ENCODE peak calls at places on chromosomes 5 and 9, in nine cellular contexts. One of them, this sample, is unnamed.

GRCh38 chr9:120867676-120868338 is 9.2 kb downstream of the PHF19 start:
- DNase-seq in brain microvascular endothelial cell: no peak
- DNase-seq in activated CD8-positive, alpha-beta T cell treated with anti-CD3 and anti-CD28 coated beads for 36 hours: no peak
- DNase-seq in activated CD4-positive, CD25-positive, alpha-beta regulatory T cell: no peak
- DNase-seq in thoracic aorta: no peak
- DNase-seq in activated naive CD4-positive, alpha-beta T cell treated with anti-CD3 and anti-CD28 coated beads, Interleukin-2, amount 50 U/mL, for 16 hours: no peak
- DNase-seq in LHCN-M2: no peak
- DNase-seq in dorsolateral prefrontal cortex: no peak
- DNase-seq in NCI-H2081: no peak
- DNase-seq in this sample: no peak

GRCh38 chr9:110255064-110255416 is 1.3 kb downstream of the TXN start:
- DNase-seq in dorsolateral prefrontal cortex: no peak
- DNase-seq in brain microvascular endothelial cell: no peak
- DNase-seq in LHCN-M2: no peak
- DNase-seq in activated naive CD4-positive, alpha-beta T cell treated with anti-CD3 and anti-CD28 coated beads, Interleukin-2, amount 50 U/mL, for 16 hours: peak
- DNase-seq in activated CD8-positive, alpha-beta T cell treated with anti-CD3 and anti-CD28 coated beads for 36 hours: peak
- DNase-seq in thoracic aorta: no peak
- DNase-seq in NCI-H2081: no peak
- DNase-seq in activated CD4-positive, CD25-positive, alpha-beta regulatory T cell: no peak
- DNase-seq in this sample: peak

GRCh38 chr5:69414885-69415583 is at the start of gene MARVELD2:
- DNase-seq in activated naive CD4-positive, alpha-beta T cell treated with anti-CD3 and anti-CD28 coated beads, Interleukin-2, amount 50 U/mL, for 16 hours: peak
- DNase-seq in brain microvascular endothelial cell: peak
- DNase-seq in thoracic aorta: no peak
- DNase-seq in activated CD4-positive, CD25-positive, alpha-beta regulatory T cell: peak
- DNase-seq in NCI-H2081: peak
- DNase-seq in LHCN-M2: no peak
- DNase-seq in dorsolateral prefrontal cortex: peak
- DNase-seq in activated CD8-positive, alpha-beta T cell treated with anti-CD3 and anti-CD28 coated beads for 36 hours: peak
- DNase-seq in this sample: peak

GRCh38 chr5:74376187-74376586 is 264.3 kb downstream of the ENC1 start:
- DNase-seq in NCI-H2081: no peak
- DNase-seq in dorsolateral prefrontal cortex: no peak
- DNase-seq in brain microvascular endothelial cell: no peak
- DNase-seq in thoracic aorta: no peak
- DNase-seq in activated CD4-positive, CD25-positive, alpha-beta regulatory T cell: no peak
- DNase-seq in activated naive CD4-positive, alpha-beta T cell treated with anti-CD3 and anti-CD28 coated beads, Interleukin-2, amount 50 U/mL, for 16 hours: no peak
- DNase-seq in LHCN-M2: no peak
- DNase-seq in activated CD8-positive, alpha-beta T cell treated with anti-CD3 and anti-CD28 coated beads for 36 hours: no peak
- DNase-seq in this sample: no peak

GRCh38 chr5:37816331-37816730 is 23.5 kb downstream of the GDNF start:
- DNase-seq in activated naive CD4-positive, alpha-beta T cell treated with anti-CD3 and anti-CD28 coated beads, Interleukin-2, amount 50 U/mL, for 16 hours: no peak
- DNase-seq in brain microvascular endothelial cell: no peak
- DNase-seq in activated CD8-positive, alpha-beta T cell treated with anti-CD3 and anti-CD28 coated beads for 36 hours: no peak
- DNase-seq in LHCN-M2: peak
- DNase-seq in dorsolateral prefrontal cortex: no peak
- DNase-seq in thoracic aorta: no peak
- DNase-seq in activated CD4-positive, CD25-positive, alpha-beta regulatory T cell: no peak
- DNase-seq in NCI-H2081: no peak
- DNase-seq in this sample: no peak

GRCh38 chr5:34957857-34958690 is 28.7 kb downstream of the DNAJC21 start:
- DNase-seq in NCI-H2081: peak
- DNase-seq in thoracic aorta: no peak
- DNase-seq in brain microvascular endothelial cell: peak
- DNase-seq in activated CD4-positive, CD25-positive, alpha-beta regulatory T cell: no peak
- DNase-seq in LHCN-M2: peak
- DNase-seq in activated CD8-positive, alpha-beta T cell treated with anti-CD3 and anti-CD28 coated beads for 36 hours: peak
- DNase-seq in activated naive CD4-positive, alpha-beta T cell treated with anti-CD3 and anti-CD28 coated beads, Interleukin-2, amount 50 U/mL, for 16 hours: no peak
- DNase-seq in dorsolateral prefrontal cortex: no peak
- DNase-seq in this sample: peak

GRCh38 chr5:52840286-52841050 is 52.8 kb downstream of the ITGA1 start:
- DNase-seq in dorsolateral prefrontal cortex: no peak
- DNase-seq in activated naive CD4-positive, alpha-beta T cell treated with anti-CD3 and anti-CD28 coated beads, Interleukin-2, amount 50 U/mL, for 16 hours: no peak
- DNase-seq in thoracic aorta: no peak
- DNase-seq in activated CD8-positive, alpha-beta T cell treated with anti-CD3 and anti-CD28 coated beads for 36 hours: no peak
- DNase-seq in brain microvascular endothelial cell: peak
- DNase-seq in NCI-H2081: peak
- DNase-seq in activated CD4-positive, CD25-positive, alpha-beta regulatory T cell: no peak
- DNase-seq in LHCN-M2: peak
- DNase-seq in this sample: no peak

GRCh38 chr5:8517461-8517860 is 648.5 kb downstream of the MTRR start:
- DNase-seq in activated CD4-positive, CD25-positive, alpha-beta regulatory T cell: no peak
- DNase-seq in LHCN-M2: peak
- DNase-seq in thoracic aorta: no peak
- DNase-seq in NCI-H2081: no peak
- DNase-seq in dorsolateral prefrontal cortex: no peak
- DNase-seq in activated CD8-positive, alpha-beta T cell treated with anti-CD3 and anti-CD28 coated beads for 36 hours: peak
- DNase-seq in brain microvascular endothelial cell: peak
- DNase-seq in activated naive CD4-positive, alpha-beta T cell treated with anti-CD3 and anti-CD28 coated beads, Interleukin-2, amount 50 U/mL, for 16 hours: no peak
- DNase-seq in this sample: no peak

GRCh38 chr9:134178781-134179551 is 14.6 kb upstream of the RNU6ATAC start:
- DNase-seq in activated CD8-positive, alpha-beta T cell treated with anti-CD3 and anti-CD28 coated beads for 36 hours: peak
- DNase-seq in LHCN-M2: peak
- DNase-seq in NCI-H2081: no peak
- DNase-seq in brain microvascular endothelial cell: no peak
- DNase-seq in activated naive CD4-positive, alpha-beta T cell treated with anti-CD3 and anti-CD28 coated beads, Interleukin-2, amount 50 U/mL, for 16 hours: peak
- DNase-seq in activated CD4-positive, CD25-positive, alpha-beta regulatory T cell: no peak
- DNase-seq in thoracic aorta: no peak
- DNase-seq in dorsolateral prefrontal cortex: no peak
- DNase-seq in this sample: peak

GRCh38 chr5:177430146-177430951 is 3.9 kb downstream of the GRK6 start:
- DNase-seq in LHCN-M2: no peak
- DNase-seq in dorsolateral prefrontal cortex: no peak
- DNase-seq in activated CD8-positive, alpha-beta T cell treated with anti-CD3 and anti-CD28 coated beads for 36 hours: no peak
- DNase-seq in activated naive CD4-positive, alpha-beta T cell treated with anti-CD3 and anti-CD28 coated beads, Interleukin-2, amount 50 U/mL, for 16 hours: no peak
- DNase-seq in brain microvascular endothelial cell: no peak
- DNase-seq in thoracic aorta: no peak
- DNase-seq in NCI-H2081: no peak
- DNase-seq in activated CD4-positive, CD25-positive, alpha-beta regulatory T cell: no peak
- DNase-seq in this sample: no peak

GRCh38 chr5:15004506-15004905 is 132.9 kb upstream of the ANKH start:
- DNase-seq in NCI-H2081: no peak
- DNase-seq in dorsolateral prefrontal cortex: no peak
- DNase-seq in activated naive CD4-positive, alpha-beta T cell treated with anti-CD3 and anti-CD28 coated beads, Interleukin-2, amount 50 U/mL, for 16 hours: no peak
- DNase-seq in thoracic aorta: no peak
- DNase-seq in brain microvascular endothelial cell: no peak
- DNase-seq in activated CD4-positive, CD25-positive, alpha-beta regulatory T cell: no peak
- DNase-seq in activated CD8-positive, alpha-beta T cell treated with anti-CD3 and anti-CD28 coated beads for 36 hours: no peak
- DNase-seq in LHCN-M2: no peak
- DNase-seq in this sample: no peak

GRCh38 chr5:19880859-19881436 is 107.1 kb downstream of the CDH18 start:
- DNase-seq in dorsolateral prefrontal cortex: no peak
- DNase-seq in activated naive CD4-positive, alpha-beta T cell treated with anti-CD3 and anti-CD28 coated beads, Interleukin-2, amount 50 U/mL, for 16 hours: no peak
- DNase-seq in activated CD4-positive, CD25-positive, alpha-beta regulatory T cell: no peak
- DNase-seq in brain microvascular endothelial cell: no peak
- DNase-seq in thoracic aorta: no peak
- DNase-seq in activated CD8-positive, alpha-beta T cell treated with anti-CD3 and anti-CD28 coated beads for 36 hours: no peak
- DNase-seq in LHCN-M2: no peak
- DNase-seq in NCI-H2081: peak
- DNase-seq in this sample: no peak

GRCh38 chr9:1939926-1940368 is 75.2 kb upstream of the SMARCA2 start:
- DNase-seq in activated naive CD4-positive, alpha-beta T cell treated with anti-CD3 and anti-CD28 coated beads, Interleukin-2, amount 50 U/mL, for 16 hours: peak
- DNase-seq in thoracic aorta: no peak
- DNase-seq in activated CD8-positive, alpha-beta T cell treated with anti-CD3 and anti-CD28 coated beads for 36 hours: peak
- DNase-seq in NCI-H2081: peak
- DNase-seq in activated CD4-positive, CD25-positive, alpha-beta regulatory T cell: no peak
- DNase-seq in dorsolateral prefrontal cortex: peak
- DNase-seq in LHCN-M2: peak
- DNase-seq in brain microvascular endothelial cell: no peak
- DNase-seq in this sample: peak

GRCh38 chr9:135156525-135157510 is 69.3 kb downstream of the OLFM1 start:
- DNase-seq in thoracic aorta: no peak
- DNase-seq in brain microvascular endothelial cell: no peak
- DNase-seq in NCI-H2081: no peak
- DNase-seq in activated CD4-positive, CD25-positive, alpha-beta regulatory T cell: no peak
- DNase-seq in dorsolateral prefrontal cortex: no peak
- DNase-seq in LHCN-M2: peak
- DNase-seq in activated CD8-positive, alpha-beta T cell treated with anti-CD3 and anti-CD28 coated beads for 36 hours: peak
- DNase-seq in activated naive CD4-positive, alpha-beta T cell treated with anti-CD3 and anti-CD28 coated beads, Interleukin-2, amount 50 U/mL, for 16 hours: no peak
- DNase-seq in this sample: no peak

GRCh38 chr9:134445000-134445399 is 118.7 kb downstream of the RXRA start:
- DNase-seq in NCI-H2081: no peak
- DNase-seq in activated CD8-positive, alpha-beta T cell treated with anti-CD3 and anti-CD28 coated beads for 36 hours: no peak
- DNase-seq in thoracic aorta: no peak
- DNase-seq in activated naive CD4-positive, alpha-beta T cell treated with anti-CD3 and anti-CD28 coated beads, Interleukin-2, amount 50 U/mL, for 16 hours: no peak
- DNase-seq in activated CD4-positive, CD25-positive, alpha-beta regulatory T cell: no peak
- DNase-seq in LHCN-M2: no peak
- DNase-seq in dorsolateral prefrontal cortex: no peak
- DNase-seq in brain microvascular endothelial cell: no peak
- DNase-seq in this sample: no peak

GRCh38 chr5:10885026-10885425 is 124.0 kb upstream of the DAP start:
- DNase-seq in thoracic aorta: no peak
- DNase-seq in activated naive CD4-positive, alpha-beta T cell treated with anti-CD3 and anti-CD28 coated beads, Interleukin-2, amount 50 U/mL, for 16 hours: no peak
- DNase-seq in brain microvascular endothelial cell: peak
- DNase-seq in dorsolateral prefrontal cortex: no peak
- DNase-seq in NCI-H2081: no peak
- DNase-seq in activated CD8-positive, alpha-beta T cell treated with anti-CD3 and anti-CD28 coated beads for 36 hours: peak
- DNase-seq in LHCN-M2: peak
- DNase-seq in activated CD4-positive, CD25-positive, alpha-beta regulatory T cell: no peak
- DNase-seq in this sample: no peak

GRCh38 chr5:151098185-151098813 is 17.5 kb upstream of the TNIP1 start:
- DNase-seq in LHCN-M2: no peak
- DNase-seq in activated naive CD4-positive, alpha-beta T cell treated with anti-CD3 and anti-CD28 coated beads, Interleukin-2, amount 50 U/mL, for 16 hours: no peak
- DNase-seq in activated CD4-positive, CD25-positive, alpha-beta regulatory T cell: no peak
- DNase-seq in NCI-H2081: no peak
- DNase-seq in activated CD8-positive, alpha-beta T cell treated with anti-CD3 and anti-CD28 coated beads for 36 hours: peak
- DNase-seq in thoracic aorta: no peak
- DNase-seq in dorsolateral prefrontal cortex: no peak
- DNase-seq in brain microvascular endothelial cell: no peak
- DNase-seq in this sample: no peak

GRCh38 chr9:75105841-75106240 is 17.5 kb downstream of the OSTF1 start:
- DNase-seq in brain microvascular endothelial cell: no peak
- DNase-seq in activated CD8-positive, alpha-beta T cell treated with anti-CD3 and anti-CD28 coated beads for 36 hours: no peak
- DNase-seq in dorsolateral prefrontal cortex: no peak
- DNase-seq in activated CD4-positive, CD25-positive, alpha-beta regulatory T cell: no peak
- DNase-seq in thoracic aorta: no peak
- DNase-seq in activated naive CD4-positive, alpha-beta T cell treated with anti-CD3 and anti-CD28 coated beads, Interleukin-2, amount 50 U/mL, for 16 hours: no peak
- DNase-seq in LHCN-M2: no peak
- DNase-seq in NCI-H2081: no peak
- DNase-seq in this sample: no peak

GRCh38 chr9:122087406-122088200 is 5.5 kb downstream of the TTLL11 start:
- DNase-seq in activated CD8-positive, alpha-beta T cell treated with anti-CD3 and anti-CD28 coated beads for 36 hours: no peak
- DNase-seq in NCI-H2081: no peak
- DNase-seq in activated naive CD4-positive, alpha-beta T cell treated with anti-CD3 and anti-CD28 coated beads, Interleukin-2, amount 50 U/mL, for 16 hours: no peak
- DNase-seq in brain microvascular endothelial cell: no peak
- DNase-seq in LHCN-M2: peak
- DNase-seq in thoracic aorta: peak
- DNase-seq in activated CD4-positive, CD25-positive, alpha-beta regulatory T cell: no peak
- DNase-seq in dorsolateral prefrontal cortex: peak
- DNase-seq in this sample: no peak

GRCh38 chr9:134571326-134571871 is 70.2 kb upstream of the COL5A1 start:
- DNase-seq in LHCN-M2: no peak
- DNase-seq in NCI-H2081: no peak
- DNase-seq in brain microvascular endothelial cell: no peak
- DNase-seq in activated CD8-positive, alpha-beta T cell treated with anti-CD3 and anti-CD28 coated beads for 36 hours: no peak
- DNase-seq in thoracic aorta: no peak
- DNase-seq in activated CD4-positive, CD25-positive, alpha-beta regulatory T cell: no peak
- DNase-seq in activated naive CD4-positive, alpha-beta T cell treated with anti-CD3 and anti-CD28 coated beads, Interleukin-2, amount 50 U/mL, for 16 hours: no peak
- DNase-seq in dorsolateral prefrontal cortex: no peak
- DNase-seq in this sample: no peak

GRCh38 chr5:177357459-177358332 is at the start of gene RGS14:
- DNase-seq in activated CD8-positive, alpha-beta T cell treated with anti-CD3 and anti-CD28 coated beads for 36 hours: peak
- DNase-seq in dorsolateral prefrontal cortex: no peak
- DNase-seq in LHCN-M2: no peak
- DNase-seq in brain microvascular endothelial cell: peak
- DNase-seq in NCI-H2081: peak
- DNase-seq in activated naive CD4-positive, alpha-beta T cell treated with anti-CD3 and anti-CD28 coated beads, Interleukin-2, amount 50 U/mL, for 16 hours: peak
- DNase-seq in thoracic aorta: no peak
- DNase-seq in activated CD4-positive, CD25-positive, alpha-beta regulatory T cell: peak
- DNase-seq in this sample: no peak

This sample was measured in D341Med.